ENCODE peak calls at places on chromosome 4, in eight cellular contexts. Q, A, F, K, O, X, E and M are unnamed samples.

GRCh38 chr4:42361475-42361874 is 35.8 kb upstream of the SHISA3 start:
- DNase-seq in Q (no peak), A (no peak), F (no peak), K (no peak), O (no peak), X (no peak), E (no peak), M (no peak)

GRCh38 chr4:57055873-57056272 is 54.3 kb downstream of the IGFBP7 start:
- DNase-seq in Q (no peak), A (no peak), F (peak), K (no peak), O (peak), X (no peak), E (no peak), M (no peak)

GRCh38 chr4:2560167-2560566 is 23.7 kb downstream of the FAM193A start:
- DNase-seq in Q (no peak), A (no peak), F (no peak), K (no peak), O (no peak), X (no peak), E (no peak), M (no peak)

GRCh38 chr4:107666134-107666533 is 53.9 kb downstream of the PAPSS1 start:
- DNase-seq in Q (no peak), A (no peak), F (no peak), K (peak), O (peak), X (peak), E (peak), M (no peak)

GRCh38 chr4:39655206-39655605 is 16.5 kb upstream of the SMIM14 start:
- DNase-seq in Q (no peak), A (no peak), F (no peak), K (no peak), O (no peak), X (peak), E (peak), M (no peak)

GRCh38 chr4:143375326-143376073 is 38.8 kb downstream of the GAB1 start:
- DNase-seq in Q (peak), A (peak), F (no peak), K (peak), O (peak), X (peak), E (no peak), M (no peak)

GRCh38 chr4:133581971-133582619 is 433.0 kb downstream of the PCDH10 start:
- DNase-seq in Q (no peak), A (no peak), F (no peak), K (no peak), O (no peak), X (no peak), E (no peak), M (no peak)

GRCh38 chr4:46506876-46507275 is 116.9 kb upstream of the GABRA2 start:
- DNase-seq in Q (no peak), A (no peak), F (no peak), K (no peak), O (no peak), X (peak), E (no peak), M (no peak)

GRCh38 chr4:124631760-124632159 is 80.8 kb downstream of the ANKRD50 start:
- DNase-seq in Q (peak), A (peak), F (no peak), K (peak), O (no peak), X (peak), E (peak), M (peak)

GRCh38 chr4:91914176-91914804 is 389.5 kb upstream of the GRID2 start:
- DNase-seq in Q (no peak), A (no peak), F (no peak), K (no peak), O (no peak), X (no peak), E (no peak), M (no peak)

GRCh38 chr4:67700119-67700873 is 659 bp downstream of the UBA6 start:
- DNase-seq in Q (no peak), A (peak), F (no peak), K (peak), O (peak), X (peak), E (peak), M (no peak)

GRCh38 chr4:102321260-102321991 is 23.9 kb downstream of the SLC39A8 start:
- DNase-seq in Q (no peak), A (no peak), F (no peak), K (peak), O (no peak), X (peak), E (no peak), M (no peak)

GRCh38 chr4:77146426-77147399 is 10.3 kb upstream of the CCNG2 start:
- DNase-seq in Q (no peak), A (peak), F (no peak), K (peak), O (no peak), X (peak), E (no peak), M (no peak)

GRCh38 chr4:44522761-44523445 is 74.3 kb upstream of the KCTD8 start:
- DNase-seq in Q (no peak), A (no peak), F (no peak), K (no peak), O (no peak), X (no peak), E (no peak), M (no peak)

GRCh38 chr4:5019274-5019673 is at the start of gene CYTL1:
- DNase-seq in Q (no peak), A (no peak), F (no peak), K (peak), O (peak), X (no peak), E (no peak), M (no peak)

GRCh38 chr4:124873361-124874171 is 161.0 kb upstream of the ANKRD50 start:
- DNase-seq in Q (no peak), A (no peak), F (no peak), K (no peak), O (no peak), X (no peak), E (no peak), M (no peak)

GRCh38 chr4:173478136-173478860 is 51.7 kb downstream of the HAND2 start:
- DNase-seq in Q (no peak), A (no peak), F (no peak), K (no peak), O (no peak), X (peak), E (peak), M (peak)
- H3K4me3 ChIP-seq in Q (no peak), A (no peak), F (no peak), K (no peak), O (no peak), X (peak), E (no peak), M (no peak)

DNA sequence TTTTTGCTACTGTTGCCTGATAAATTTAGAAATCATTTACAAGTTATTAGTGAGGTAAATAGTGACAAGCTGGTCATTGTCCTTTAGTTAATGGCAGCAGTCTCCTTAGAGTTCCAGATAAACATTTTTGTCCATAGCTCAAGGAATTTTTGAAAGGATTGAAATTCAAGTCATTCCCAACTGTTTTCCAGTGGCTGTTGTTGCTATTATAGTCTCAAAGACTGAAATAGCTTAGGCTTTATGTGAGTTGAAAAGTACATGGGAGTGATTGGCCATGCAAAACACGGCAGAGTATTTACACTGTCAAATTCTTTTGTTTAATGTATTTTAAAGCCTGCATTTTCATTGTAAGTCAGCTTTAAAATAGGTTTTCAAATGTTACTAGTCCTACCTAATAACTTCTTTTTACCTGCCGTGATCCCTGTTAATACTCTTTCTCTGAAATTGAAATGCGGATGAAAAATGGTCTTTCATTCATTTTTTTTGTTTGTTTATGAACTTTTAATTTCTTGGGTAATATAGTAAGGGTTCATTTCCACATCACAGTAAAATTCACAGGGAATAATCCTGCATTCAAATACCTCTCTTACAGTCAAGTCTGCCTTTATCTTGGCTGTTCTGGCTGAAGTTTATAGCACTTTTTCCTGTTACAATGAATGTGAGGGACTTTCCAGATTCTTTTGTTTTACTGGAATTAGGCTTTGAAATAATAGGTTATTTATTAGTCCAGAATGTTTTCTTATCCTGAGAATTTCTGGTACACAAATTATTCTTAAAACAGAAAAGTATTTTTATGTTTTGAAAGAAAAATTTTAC is 85.1 kb downstream of the PDLIM5 start:
- DNase-seq in Q (no peak), A (no peak), F (no peak), K (no peak), O (no peak), X (no peak), E (no peak), M (no peak)
- H3K4me3 ChIP-seq in Q (no peak), A (no peak), F (no peak), K (no peak), O (no peak), X (no peak), E (no peak), M (no peak)

GRCh38 chr4:156754832-156755570 is 216.6 kb downstream of the PDGFC start:
- DNase-seq in Q (no peak), A (no peak), F (no peak), K (peak), O (no peak), X (no peak), E (no peak), M (no peak)
- H3K4me3 ChIP-seq in Q (no peak), A (no peak), F (no peak), K (no peak), O (no peak), X (no peak), E (no peak), M (no peak)

GRCh38 chr4:177785000-177785399 is 342.8 kb upstream of the AGA start:
- DNase-seq in Q (no peak), A (no peak), F (no peak), K (no peak), O (no peak), X (no peak), E (no peak), M (no peak)
- H3K4me3 ChIP-seq in Q (no peak), A (no peak), F (no peak), K (no peak), O (no peak), X (no peak), E (no peak), M (no peak)

DNA sequence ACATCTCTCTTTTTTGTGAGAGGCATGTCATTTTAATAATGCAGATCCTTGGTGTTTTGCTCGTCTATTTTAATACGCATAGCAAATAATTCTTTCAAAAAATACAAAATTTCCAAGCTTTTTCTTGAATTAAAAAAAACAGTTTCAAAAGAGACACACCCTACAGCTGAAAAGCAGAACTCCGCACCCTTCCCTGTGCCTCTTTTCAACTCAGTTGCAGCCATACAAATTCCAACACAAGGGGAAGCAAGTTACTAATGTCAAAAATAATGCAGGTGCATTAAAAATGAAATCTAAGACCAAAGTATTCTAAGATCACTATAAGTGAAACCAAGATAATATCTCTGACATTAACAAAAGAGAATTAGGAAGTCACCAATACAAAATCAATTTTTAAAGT is 66.6 kb downstream of the NR3C2 start:
- DNase-seq in Q (no peak), A (no peak), F (no peak), K (no peak), O (no peak), X (no peak), E (no peak), M (no peak)
- H3K4me3 ChIP-seq in Q (no peak), A (no peak), F (no peak), K (no peak), O (no peak), X (no peak), E (no peak), M (no peak)

DNA sequence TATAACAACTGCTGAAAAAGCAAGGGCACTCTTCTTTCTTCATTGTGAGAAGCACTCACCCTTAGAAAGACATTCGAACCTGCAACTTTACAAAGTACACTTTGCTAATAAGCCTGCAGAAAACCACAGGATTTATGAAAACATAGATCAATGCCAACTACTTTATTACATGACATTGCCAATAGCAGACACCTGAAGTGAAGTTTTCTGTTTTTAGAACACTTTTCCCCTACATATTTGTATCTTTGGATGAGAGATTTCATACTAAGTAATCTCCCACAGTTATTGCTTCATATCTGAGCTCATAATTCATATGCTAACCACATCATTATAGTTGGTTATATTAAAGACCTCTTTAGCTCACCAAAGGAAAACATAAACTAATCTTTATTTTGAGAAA is 276.5 kb upstream of the CTSO start:
- DNase-seq in Q (no peak), A (no peak), F (no peak), K (no peak), O (no peak), X (no peak), E (no peak), M (no peak)
- H3K4me3 ChIP-seq in Q (no peak), A (no peak), F (no peak), K (no peak), O (no peak), X (no peak), E (no peak), M (no peak)